ENCODE peak calls at places on chromosomes 12 and 14, in four cellular contexts. W is mammary epithelial cell, P is GM23338, R is right lobe of liver. K is an unnamed sample.

GRCh38 chr12:27937768-27938167 is 34.8 kb downstream of the PTHLH start:
- DNase-seq in W (no peak), P (no peak), R (no peak), K (no peak)

GRCh38 chr14:35878272-35879140 is 52.4 kb downstream of the BRMS1L start:
- DNase-seq in P (no peak), R (no peak), W (peak), K (no peak)

GRCh38 chr12:70040141-70040540 is 203.1 kb upstream of the CNOT2 start:
- DNase-seq in W (no peak), P (no peak), R (no peak), K (no peak)

GRCh38 chr12:88207921-88208640 is 66.0 kb downstream of the TMTC3 start:
- DNase-seq in W (peak), P (no peak), R (no peak), K (no peak)

GRCh38 chr12:100503228-100503628 is 29.6 kb downstream of the NR1H4 start:
- DNase-seq in P (no peak), R (no peak), W (no peak), K (no peak)

GRCh38 chr12:6970096-6970527 is 352 bp downstream of the PHB2 start:
- DNase-seq in W (no peak), R (no peak), P (peak), K (no peak)

GRCh38 chr12:115354007-115354452 is 670.1 kb upstream of the TBX3 start:
- DNase-seq in R (no peak), P (no peak), W (peak), K (no peak)

GRCh38 chr12:125167658-125168057 is 102.4 kb downstream of the AACS start:
- DNase-seq in W (no peak), P (no peak), R (no peak), K (no peak)

GRCh38 chr12:129900306-129900705 is 3.5 kb downstream of the TMEM132D start:
- DNase-seq in R (no peak), P (no peak), W (no peak), K (no peak)

GRCh38 chr12:89405626-89406342 is 53.5 kb upstream of the DUSP6 start:
- DNase-seq in P (no peak), R (no peak), W (no peak), K (no peak)

GRCh38 chr14:52961060-52961639 is 10.3 kb upstream of the FERMT2 start:
- DNase-seq in P (peak), R (peak), W (peak), K (peak)

DNA sequence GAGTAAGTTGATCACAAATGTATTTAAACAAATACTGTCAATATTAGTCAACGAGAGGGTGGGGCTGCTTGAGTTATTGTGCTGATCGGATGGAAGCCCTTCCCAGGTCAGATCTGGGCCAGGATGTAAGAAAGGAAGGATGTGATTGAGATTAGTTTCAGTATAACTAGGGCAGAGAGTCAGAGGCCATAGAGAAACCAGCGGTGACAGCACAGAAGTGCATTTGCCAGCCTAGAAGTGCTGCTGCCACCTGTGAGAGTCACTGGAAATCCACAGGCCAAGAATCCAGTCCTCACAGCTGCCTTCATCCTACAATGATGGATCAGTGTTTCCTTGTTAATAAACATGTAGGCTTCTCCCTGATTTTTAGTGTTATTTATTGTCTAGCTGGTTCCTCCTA is 9.8 kb upstream of the FERMT2 start:
- DNase-seq in W (no peak), R (peak), P (no peak), K (no peak)
- H3K27ac ChIP-seq in W (no peak), R (peak), P (no peak), K (no peak)

GRCh38 chr12:54148560-54149439 is 40.0 kb downstream of the SMUG1 start:
- DNase-seq in R (no peak), P (no peak), W (no peak), K (no peak)

GRCh38 chr12:54147606-54148005 is 41.2 kb downstream of the SMUG1 start:
- DNase-seq in W (no peak), R (no peak), P (no peak), K (no peak)

GRCh38 chr12:54145844-54146243 is 42.9 kb downstream of the SMUG1 start:
- DNase-seq in W (no peak), P (no peak), R (no peak), K (no peak)

GRCh38 chr12:54146506-54147145 is 42.2 kb downstream of the SMUG1 start:
- DNase-seq in W (no peak), P (no peak), R (no peak), K (no peak)

GRCh38 chr12:54147186-54147585 is 41.6 kb downstream of the SMUG1 start:
- DNase-seq in W (no peak), P (no peak), R (no peak), K (no peak)
- TF ChIP-seq CTCF in W (no peak), P (no peak), R (no peak), K (no peak)

GRCh38 chr14:104775073-104775489 is 20.5 kb downstream of the AKT1 start:
- DNase-seq in W (no peak), R (no peak), P (no peak), K (no peak)

GRCh38 chr14:104778694-104779331 is 16.7 kb downstream of the AKT1 start:
- DNase-seq in W (no peak), R (no peak), P (peak), K (no peak)

GRCh38 chr14:104777808-104778249 is 17.7 kb downstream of the AKT1 start:
- DNase-seq in P (no peak), W (no peak), R (no peak), K (no peak)

GRCh38 chr14:104776481-104776880 is 19.1 kb downstream of the AKT1 start:
- DNase-seq in W (no peak), R (no peak), P (no peak), K (no peak)

GRCh38 chr14:104776961-104777807 is 18.4 kb downstream of the AKT1 start:
- DNase-seq in R (no peak), P (peak), W (no peak), K (no peak)
- H3K27ac ChIP-seq in R (no peak), P (no peak), W (no peak), K (no peak)

GRCh38 chr12:25959069-25959961 is 833 bp downstream of the RASSF8 start:
- DNase-seq in R (peak), W (peak), P (peak), K (peak)
- TF ChIP-seq CTCF in R (no peak), W (no peak), P (no peak), K (no peak)

DNA sequence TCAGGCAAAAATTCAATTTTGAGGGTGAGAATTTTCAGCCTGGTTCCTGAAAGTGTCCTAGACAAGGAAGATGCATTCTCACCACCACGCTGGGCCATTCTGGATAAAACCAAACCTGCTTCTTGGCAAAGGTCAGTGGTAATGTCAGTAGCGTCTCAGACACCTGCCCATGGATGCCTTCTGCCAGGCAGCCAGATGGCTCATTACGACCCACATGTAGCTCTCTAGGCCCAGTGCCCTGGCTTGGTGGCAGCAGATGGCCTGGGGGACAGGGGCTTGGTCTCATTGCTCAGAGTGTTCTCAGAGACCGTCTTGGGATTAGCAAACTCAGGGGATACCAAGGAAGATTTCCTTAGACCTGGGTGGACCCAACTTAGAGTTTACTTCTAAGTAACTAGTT is 105.1 kb downstream of the ARF6 start:
- DNase-seq in R (no peak), P (no peak), W (no peak), K (peak)
- H3K27ac ChIP-seq in R (no peak), P (no peak), W (no peak), K (no peak)

GRCh38 chr12:12562016-12562483 is 613 bp downstream of the DUSP16 start:
- DNase-seq in W (no peak), P (peak), R (peak), K (peak)

GRCh38 chr12:12559699-12560296 is 2.9 kb downstream of the DUSP16 start:
- DNase-seq in R (no peak), P (no peak), W (no peak), K (no peak)

GRCh38 chr12:12562585-12563245 is at the start of gene DUSP16:
- DNase-seq in W (peak), R (peak), P (peak), K (peak)

GRCh38 chr12:12561305-12562015 is 1.2 kb downstream of the DUSP16 start:
- DNase-seq in W (peak), R (peak), P (peak), K (peak)

DNA sequence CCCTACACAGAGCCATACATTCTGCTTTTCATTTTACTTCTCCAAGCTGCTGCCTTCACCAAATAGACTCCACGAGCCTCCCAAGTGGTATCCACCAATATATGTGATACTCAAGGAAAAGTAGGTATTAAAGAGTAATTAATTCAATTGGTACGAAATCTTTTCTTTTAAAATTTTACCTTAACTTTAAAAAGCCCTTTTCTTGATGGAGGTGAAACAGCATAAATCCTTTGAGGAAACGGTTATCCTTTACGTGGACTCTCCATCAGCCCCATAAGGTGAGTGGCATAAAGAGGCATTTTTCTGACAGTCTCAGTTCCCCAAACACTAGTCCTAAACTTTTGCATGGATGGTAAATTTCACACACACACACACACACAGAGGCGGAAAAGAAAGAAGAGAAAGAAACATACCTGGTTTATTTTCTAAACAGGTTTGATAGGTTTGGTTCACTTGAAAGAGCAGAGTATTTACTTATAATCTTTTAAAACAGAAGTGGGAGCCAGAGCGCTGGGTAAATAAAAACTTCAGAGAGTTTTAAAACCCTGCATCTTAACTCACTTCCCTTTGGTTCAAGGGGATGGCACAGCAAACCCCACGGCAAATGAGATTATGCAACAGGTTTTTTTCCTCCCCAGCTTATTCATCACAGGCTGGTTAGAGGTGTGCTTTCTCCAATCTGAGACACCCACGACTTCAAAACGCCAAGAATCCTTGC is 1.9 kb downstream of the DUSP16 start:
- DNase-seq in W (peak), P (peak), R (no peak), K (peak)
- TF ChIP-seq CTCF in W (no peak), P (no peak), R (no peak), K (no peak)

GRCh38 chr12:131637986-131638385 is 72.9 kb upstream of the SFSWAP start:
- DNase-seq in W (no peak), R (no peak), P (no peak), K (no peak)

GRCh38 chr12:131636940-131637750 is 73.7 kb upstream of the SFSWAP start:
- DNase-seq in P (no peak), R (no peak), W (no peak), K (no peak)

GRCh38 chr12:131634037-131634436 is 76.9 kb upstream of the SFSWAP start:
- DNase-seq in R (no peak), W (no peak), P (no peak), K (no peak)

GRCh38 chr12:131639270-131639940 is 71.5 kb upstream of the SFSWAP start:
- DNase-seq in W (no peak), R (no peak), P (no peak), K (no peak)

DNA sequence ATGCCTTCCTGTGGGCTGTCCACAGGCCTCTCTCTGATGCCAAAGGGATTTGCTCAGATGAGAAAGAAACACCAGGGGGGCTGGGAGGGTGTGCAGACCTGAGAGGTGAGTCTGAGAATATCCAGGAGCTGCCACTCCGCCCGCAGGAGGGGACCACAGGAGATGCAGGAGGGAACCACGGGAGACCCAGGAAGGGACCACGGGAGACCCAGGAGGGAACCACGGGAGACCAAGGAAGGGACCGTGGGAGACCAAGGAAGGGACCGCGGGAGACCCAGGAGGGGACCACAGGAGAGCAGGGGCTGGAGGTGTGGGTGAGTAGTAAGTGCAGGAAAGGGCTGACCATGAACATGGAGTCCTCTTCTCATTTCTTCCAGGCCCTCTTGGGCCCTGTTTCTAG is 74.6 kb upstream of the SFSWAP start:
- DNase-seq in R (no peak), P (no peak), W (no peak), K (no peak)
- H3K27ac ChIP-seq in R (no peak), P (no peak), W (no peak), K (no peak)

GRCh38 chr14:97177016-97177415 is 379.8 kb downstream of the VRK1 start:
- DNase-seq in W (peak), P (peak), R (no peak), K (peak)
- TF ChIP-seq CTCF in W (no peak), P (peak), R (peak), K (peak)

DNA sequence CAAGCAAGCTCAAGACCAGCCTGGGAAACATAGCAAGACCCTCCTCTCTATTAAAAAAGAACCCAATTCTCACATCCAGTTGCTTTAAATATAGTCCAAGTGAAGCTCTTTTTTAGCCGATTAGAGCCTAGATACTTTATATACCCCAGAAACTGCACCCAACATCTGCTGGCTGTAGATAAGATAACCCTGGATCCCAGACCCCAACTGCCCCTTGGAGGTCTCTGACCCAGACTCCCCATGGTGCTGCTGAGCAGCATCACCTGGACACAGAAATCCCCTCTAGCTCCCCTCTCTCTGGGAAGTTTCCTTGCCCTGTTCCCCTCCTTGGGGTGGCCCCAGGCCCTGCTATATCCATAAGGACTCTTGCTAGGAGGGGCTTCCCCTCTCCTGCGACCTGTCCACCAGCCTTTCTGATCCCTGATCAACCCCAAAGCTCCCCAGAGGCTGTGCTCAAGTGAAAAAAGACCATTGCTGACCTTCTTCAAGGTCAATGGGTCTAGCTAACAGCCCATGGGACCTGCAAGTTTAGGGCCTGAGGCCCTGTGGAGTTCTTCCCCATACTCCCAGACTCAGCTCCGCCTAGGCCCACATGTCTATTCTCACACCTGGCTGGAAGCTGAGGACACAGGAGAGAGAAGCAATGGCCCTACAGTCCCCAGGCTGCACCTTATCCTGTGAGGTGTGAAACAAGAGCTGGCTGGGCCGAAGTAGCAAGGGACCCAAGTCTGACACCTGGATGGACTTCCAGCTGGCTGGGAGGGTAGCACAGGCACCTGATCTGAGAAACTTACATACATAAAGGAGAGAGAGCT is 56.2 kb downstream of the ARL6IP4 start:
- DNase-seq in W (no peak), P (no peak), R (no peak), K (no peak)
- H3K27ac ChIP-seq in W (no peak), P (no peak), R (no peak), K (no peak)

GRCh38 chr14:61640158-61640833 is 55.0 kb upstream of the HIF1A start:
- DNase-seq in W (no peak), R (no peak), P (peak), K (no peak)

GRCh38 chr14:61643546-61643945 is 51.8 kb upstream of the HIF1A start:
- DNase-seq in R (no peak), P (no peak), W (no peak), K (no peak)

GRCh38 chr14:61640834-61641170 is 54.5 kb upstream of the HIF1A start:
- DNase-seq in P (no peak), W (no peak), R (no peak), K (no peak)

GRCh38 chr14:61644185-61644584 is 51.1 kb upstream of the HIF1A start:
- DNase-seq in P (no peak), R (no peak), W (no peak), K (no peak)

DNA sequence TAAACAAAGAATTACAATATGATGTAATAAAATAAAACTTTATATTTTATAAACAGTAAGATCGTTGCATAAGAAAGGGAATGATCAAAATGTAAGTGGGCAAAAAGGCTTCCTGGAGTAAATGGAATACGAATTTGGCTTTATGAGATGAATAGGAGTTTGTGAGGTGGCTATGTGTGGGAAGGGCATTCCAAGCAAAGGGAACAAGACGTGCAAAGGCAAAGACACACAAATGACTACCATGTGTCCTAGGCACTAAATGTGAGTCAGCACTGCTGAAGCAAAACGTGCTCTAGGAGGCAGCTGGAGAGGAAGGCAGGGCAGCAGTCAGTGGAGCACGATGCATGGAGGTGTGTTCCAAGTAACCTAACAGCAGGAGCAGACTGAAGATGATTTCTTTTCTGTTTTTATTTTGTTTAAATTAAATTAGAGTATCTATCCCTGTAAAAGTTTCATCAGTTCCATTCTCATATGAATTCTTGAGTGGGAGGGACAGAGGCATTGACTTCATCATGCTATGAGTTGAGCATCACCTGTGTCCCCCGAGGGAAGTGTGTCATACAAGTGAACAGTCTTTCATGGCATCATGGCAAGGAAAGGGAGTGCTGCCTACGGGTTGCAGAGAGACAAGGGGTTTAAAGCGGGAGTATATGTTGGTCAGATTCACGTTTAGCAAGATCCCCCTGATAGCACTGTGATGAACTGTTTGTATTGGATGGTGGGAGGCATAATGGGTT is 52.9 kb upstream of the HIF1A start:
- DNase-seq in R (no peak), W (peak), P (no peak), K (no peak)
- TF ChIP-seq CTCF in R (no peak), W (no peak), P (no peak), K (no peak)